ENCODE peak calls at places on chromosomes 6 and 20, in five cellular contexts. D is pancreas; Z is cardiac fibroblast; S is AG09309; N is CD4-positive, alpha-beta T cell. C is an unnamed sample.

GRCh38 chr6:44147256-44147655 is 11.4 kb upstream of the CAPN11 start:
- DNase-seq in D (no peak), Z (no peak), S (no peak), N (no peak), C (no peak)

GRCh38 chr20:47318027-47318595 is 38.4 kb downstream of the ZMYND8 start:
- DNase-seq in D (no peak), Z (peak), S (no peak), N (no peak), C (peak)

GRCh38 chr6:32431142-32431541 is 8.5 kb upstream of the HLA-DRA start:
- DNase-seq in D (no peak), Z (no peak), S (no peak), N (no peak), C (no peak)

GRCh38 chr20:4604580-4604979 is 117.1 kb upstream of the PRND start:
- DNase-seq in D (no peak), Z (no peak), S (no peak), N (no peak), C (no peak)

GRCh38 chr6:43172127-43173007 is 1.3 kb downstream of the SRF start:
- DNase-seq in D (peak), Z (peak), S (no peak), N (peak), C (no peak)

GRCh38 chr6:12848969-12849368 is 132.4 kb downstream of the PHACTR1 start:
- DNase-seq in D (no peak), Z (no peak), S (no peak), N (no peak), C (no peak)

GRCh38 chr6:38212579-38212978 is 393.1 kb downstream of the ZFAND3 start:
- DNase-seq in D (no peak), Z (peak), S (no peak), N (no peak), C (no peak)

GRCh38 chr6:40529040-40529439 is 58.1 kb downstream of the LRFN2 start:
- DNase-seq in D (no peak), Z (no peak), S (no peak), N (no peak), C (no peak)

GRCh38 chr20:43066061-43066575 is 123.6 kb downstream of the PTPRT start:
- DNase-seq in D (no peak), Z (no peak), S (no peak), N (no peak), C (no peak)

GRCh38 chr20:8388146-8388545 is 256.1 kb downstream of the PLCB1 start:
- DNase-seq in D (no peak), Z (peak), S (peak), N (no peak), C (peak)

GRCh38 chr6:71194730-71195129 is 93.9 kb upstream of the OGFRL1 start:
- DNase-seq in D (no peak), Z (peak), S (peak), N (no peak), C (peak)

GRCh38 chr20:45097485-45098095 is 3.3 kb downstream of the KCNS1 start:
- DNase-seq in D (no peak), Z (peak), S (no peak), N (peak), C (peak)

GRCh38 chr20:38067717-38068365 is 34.3 kb downstream of the RPRD1B start:
- DNase-seq in D (no peak), Z (no peak), S (no peak), N (no peak), C (no peak)

GRCh38 chr20:10094566-10095173 is 59.9 kb downstream of the ANKEF1 start:
- DNase-seq in D (no peak), Z (peak), S (no peak), N (no peak), C (peak)

GRCh38 chr6:56483929-56484328 is 158.8 kb downstream of the DST start:
- DNase-seq in D (no peak), Z (peak), S (no peak), N (no peak), C (peak)

GRCh38 chr6:48671506-48671905 is 560.5 kb upstream of the PTCHD4 start:
- DNase-seq in D (no peak), Z (peak), S (no peak), N (no peak), C (peak)

GRCh38 chr20:10949930-10950783 is 276.4 kb upstream of the JAG1 start:
- DNase-seq in D (no peak), Z (no peak), S (no peak), N (no peak), C (no peak)

GRCh38 chr6:15389759-15390723 is 144.2 kb downstream of the JARID2 start:
- DNase-seq in D (no peak), Z (peak), S (no peak), N (no peak), C (peak)

GRCh38 chr6:130434174-130434873 is 68.5 kb downstream of the TMEM200A start:
- DNase-seq in D (no peak), Z (peak), S (no peak), N (no peak), C (peak)

GRCh38 chr20:51093240-51093763 is 70.4 kb upstream of the KCNG1 start:
- DNase-seq in D (no peak), Z (no peak), S (no peak), N (no peak), C (no peak)

GRCh38 chr20:23143098-23143497 is 57.0 kb upstream of the CD93 start:
- DNase-seq in D (no peak), Z (peak), S (peak), N (no peak), C (peak)

GRCh38 chr6:127202676-127203075 is 64.0 kb upstream of the RNF146 start:
- DNase-seq in D (no peak), Z (no peak), S (peak), N (no peak), C (peak)

GRCh38 chr20:24965065-24965919 is 16.2 kb downstream of the CST7 start:
- DNase-seq in D (no peak), Z (no peak), S (no peak), N (no peak), C (no peak)

GRCh38 chr6:160386869-160387518 is 38.8 kb downstream of the SLC22A3 start:
- DNase-seq in D (peak), Z (no peak), S (no peak), N (no peak), C (no peak)

GRCh38 chr6:126625019-126625418 is 285.1 kb downstream of the CENPW start:
- DNase-seq in D (no peak), Z (peak), S (no peak), N (no peak), C (peak)

GRCh38 chr6:112216699-112217551 is 37.4 kb downstream of the LAMA4 start:
- DNase-seq in D (no peak), Z (peak), S (peak), N (no peak), C (peak)

GRCh38 chr6:128504003-128504654 is 16.3 kb downstream of the PTPRK start:
- DNase-seq in D (no peak), Z (no peak), S (no peak), N (no peak), C (no peak)

GRCh38 chr6:14743126-14743464 is 502.8 kb upstream of the JARID2 start:
- DNase-seq in D (no peak), Z (no peak), S (no peak), N (no peak), C (no peak)

GRCh38 chr6:15062311-15063252 is 183.3 kb upstream of the JARID2 start:
- DNase-seq in D (no peak), Z (peak), S (peak), N (no peak), C (peak)

GRCh38 chr20:10469599-10469998 is 34.5 kb downstream of the SLX4IP start:
- DNase-seq in D (no peak), Z (peak), S (peak), N (no peak), C (peak)

GRCh38 chr6:14026831-14027539 is 90.6 kb upstream of the CD83 start:
- DNase-seq in D (no peak), Z (peak), S (no peak), N (no peak), C (peak)

GRCh38 chr6:114418304-114418972 is 75.6 kb upstream of the HS3ST5 start:
- DNase-seq in D (no peak), Z (no peak), S (no peak), N (no peak), C (no peak)
- TF ChIP-seq CTCF in D (no peak), Z (no peak), S (no peak), N (no peak), C (no peak)

DNA sequence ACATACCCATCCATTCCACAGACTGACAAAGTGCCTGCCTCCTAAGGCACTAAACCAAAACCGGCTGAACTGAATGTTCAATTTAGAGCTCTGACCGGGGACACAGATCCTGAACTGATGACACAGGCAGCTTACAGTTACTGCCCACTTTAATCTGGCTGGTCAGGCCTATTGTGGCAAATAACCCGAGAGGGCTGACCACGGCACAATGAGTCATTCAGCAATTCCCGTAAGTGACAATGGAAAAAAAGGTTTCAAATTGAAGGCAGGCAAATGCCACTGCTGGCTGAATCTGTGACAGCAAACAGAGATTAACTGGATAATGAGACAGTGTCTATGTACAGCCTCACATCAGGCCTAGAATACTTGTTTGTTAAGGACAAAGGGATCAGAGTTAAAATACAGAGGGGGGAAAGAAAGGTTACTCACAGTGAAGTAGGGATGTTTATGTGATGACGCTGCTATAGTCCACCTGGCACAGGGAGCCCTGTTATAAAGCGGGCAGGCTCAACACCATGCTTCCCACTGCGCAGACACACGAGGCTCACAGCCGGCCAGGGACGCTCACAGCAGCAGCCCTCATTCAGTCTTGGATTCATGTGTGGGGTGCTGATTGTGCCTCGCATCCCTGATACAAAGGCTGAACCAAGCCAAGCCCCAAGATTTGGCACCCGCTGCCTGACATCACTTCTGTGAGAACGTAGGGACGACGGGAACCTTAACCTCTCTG is 54.4 kb downstream of the RTN4IP1 start:
- DNase-seq in D (no peak), Z (peak), S (peak), N (no peak), C (peak)
- TF ChIP-seq CTCF in D (no peak), Z (no peak), S (no peak), N (no peak), C (no peak)

DNA sequence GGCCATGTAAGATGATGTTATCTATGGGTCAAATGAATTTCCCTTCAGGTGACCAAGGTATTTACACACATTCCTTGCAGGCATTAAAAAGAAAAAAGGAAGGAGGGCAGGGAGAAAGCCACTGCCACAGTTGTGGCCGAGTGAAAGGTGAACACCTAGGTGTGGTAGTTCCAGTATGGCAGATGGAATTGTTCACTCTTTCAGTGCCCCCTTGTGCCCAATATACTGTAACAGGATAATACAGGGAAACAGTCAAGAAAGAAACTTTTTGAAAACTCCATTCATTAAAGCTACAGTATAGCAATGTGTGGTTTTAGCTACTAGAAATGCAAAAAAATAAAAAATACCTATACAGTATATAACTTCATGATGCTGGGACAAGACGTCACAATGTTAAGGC is 52.1 kb downstream of the BMP2 start:
- DNase-seq in D (no peak), Z (peak), S (no peak), N (no peak), C (no peak)
- TF ChIP-seq CTCF in D (peak), Z (peak), S (no peak), N (no peak), C (no peak)

DNA sequence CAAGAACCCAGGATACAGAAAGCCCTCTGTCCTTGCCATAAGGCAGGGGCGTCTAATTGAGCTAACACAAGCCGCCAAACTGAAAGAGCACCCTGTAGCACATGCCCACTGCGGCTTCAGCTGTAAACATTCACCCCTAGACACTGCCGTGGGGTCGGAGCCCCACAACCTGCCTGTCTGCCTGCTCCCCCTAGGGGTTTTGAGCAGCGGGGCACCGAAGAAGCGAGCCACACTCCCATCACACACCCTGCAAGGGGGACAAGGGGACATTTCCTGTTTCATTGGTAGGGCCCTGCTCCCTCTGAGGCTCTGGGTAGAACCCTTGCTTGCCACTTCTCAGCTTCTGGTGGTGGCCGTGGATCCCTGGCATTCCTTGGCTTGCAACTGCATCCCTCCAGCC is 45.2 kb upstream of the BCLAF1 start:
- DNase-seq in D (no peak), Z (no peak), S (no peak), N (no peak), C (no peak)
- TF ChIP-seq CTCF in D (no peak), Z (no peak), S (peak), N (no peak), C (peak)

DNA sequence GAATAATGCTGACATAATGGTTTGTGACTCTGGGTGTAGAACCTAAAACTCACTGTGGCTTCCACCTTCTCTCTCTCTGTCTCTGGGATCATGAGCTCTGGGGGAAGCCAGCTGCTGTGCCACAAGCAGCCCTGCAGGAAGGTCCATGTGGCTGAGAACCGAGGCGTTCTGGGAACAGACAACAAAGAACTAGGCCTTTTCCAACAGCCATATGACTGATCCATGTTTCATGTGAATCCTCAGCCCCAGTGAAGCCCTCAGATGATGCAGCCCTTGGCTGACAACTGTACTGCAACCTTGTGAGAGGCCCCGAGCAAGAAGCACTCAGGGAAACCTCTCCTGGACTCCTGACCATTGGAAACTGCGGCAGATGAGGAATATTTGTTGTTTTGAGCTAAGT is 56.6 kb downstream of the HLA-G start:
- DNase-seq in D (no peak), Z (no peak), S (no peak), N (no peak), C (no peak)
- TF ChIP-seq CTCF in D (no peak), Z (no peak), S (no peak), N (no peak), C (no peak)

GRCh38 chr6:41547799-41548097 is 1.6 kb downstream of the FOXP4 start:
- DNase-seq in D (peak), Z (no peak), S (no peak), N (no peak), C (no peak)

GRCh38 chr6:41548841-41549642 is 2.9 kb downstream of the FOXP4 start:
- DNase-seq in D (no peak), Z (no peak), S (no peak), N (no peak), C (no peak)

GRCh38 chr6:41549673-41550072 is 3.5 kb downstream of the FOXP4 start:
- DNase-seq in D (no peak), Z (no peak), S (no peak), N (no peak), C (no peak)

GRCh38 chr6:41546866-41547798 is 951 bp downstream of the FOXP4 start:
- DNase-seq in D (peak), Z (peak), S (no peak), N (peak), C (peak)

DNA sequence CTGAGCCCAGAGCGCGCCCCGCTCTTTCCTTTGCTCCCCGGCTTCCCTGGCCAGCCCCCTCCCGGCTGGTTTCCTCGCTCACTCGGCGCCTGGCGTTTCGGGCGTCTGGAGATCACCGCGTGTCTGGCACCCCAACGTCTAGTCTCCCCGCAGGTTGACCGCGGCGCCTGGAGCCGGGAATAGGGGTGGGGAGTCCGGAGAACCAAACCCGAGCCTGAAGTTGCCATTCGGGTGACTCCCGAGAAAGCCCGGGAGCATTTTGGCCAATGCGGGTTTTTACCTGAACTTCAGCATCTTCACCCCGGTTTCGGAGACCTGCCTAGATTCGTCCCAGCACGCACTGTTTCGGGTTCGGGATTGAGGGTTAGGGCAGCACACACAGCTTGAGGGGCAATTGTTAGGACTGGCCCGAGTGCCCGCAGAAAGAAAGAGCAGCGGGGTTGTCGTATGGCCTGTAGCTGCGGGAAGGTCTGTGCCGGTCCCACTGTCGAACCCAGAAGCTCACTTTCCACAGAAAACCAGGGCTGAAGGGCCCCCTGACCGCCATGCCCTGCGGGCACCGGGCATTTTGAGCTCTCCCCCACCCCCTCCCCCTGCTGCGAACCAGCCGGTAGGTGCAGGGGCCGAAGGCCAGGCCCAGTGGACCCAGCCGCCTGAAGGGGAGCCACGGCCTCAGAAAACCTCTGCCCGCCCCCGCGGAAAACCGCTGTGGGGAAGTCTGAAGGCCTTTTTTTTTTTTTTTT is 2.1 kb downstream of the FOXP4 start:
- DNase-seq in D (peak), Z (no peak), S (no peak), N (no peak), C (no peak)
- TF ChIP-seq CTCF in D (no peak), Z (no peak), S (no peak), N (no peak), C (no peak)

DNA sequence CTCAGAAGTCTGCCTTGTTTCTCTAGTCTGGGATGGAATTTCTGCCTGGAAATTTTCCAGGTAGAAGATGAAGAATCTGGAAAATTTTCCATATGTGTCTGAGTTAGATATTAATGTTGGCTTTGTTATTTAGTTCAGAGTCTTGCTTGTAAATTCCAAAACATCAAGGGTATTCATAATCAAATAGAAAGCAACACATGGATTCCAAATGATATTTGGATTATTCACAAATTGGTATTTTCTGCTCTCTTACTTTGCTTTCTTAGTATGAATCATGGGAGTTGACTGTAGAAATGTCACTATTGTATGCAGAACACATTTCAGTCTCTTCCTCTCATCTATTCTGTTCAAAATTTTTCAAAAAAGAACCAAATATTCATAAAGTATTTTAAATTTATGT is 116.0 kb downstream of the GRIK2 start:
- DNase-seq in D (no peak), Z (peak), S (no peak), N (no peak), C (no peak)
- TF ChIP-seq CTCF in D (no peak), Z (no peak), S (no peak), N (no peak), C (no peak)